ENCODE peak calls at places on chromosomes 11 and 22, in seven cellular contexts. J is skeletal muscle cell; H is left ventricle myocardium superior; B is activated T-helper 1 cell treated with Interleukin-2 at 50 U/mL for 16 hours; W is NK-92 treated with Interleukin-12 subunit alpha and Interleukin-12 subunit beta, amount 100 ng/mL, for 24 hours; Z is EH; K is GM12865. R is an unnamed sample.

GRCh38 chr11:10858505-10859360 is 880 bp upstream of the ZBED5 start:
- DNase-seq in J (no peak), W (peak; percentile 50), K (peak; percentile 59), B (peak; percentile 22), Z (peak; percentile 73), H (peak; percentile 83), R (peak; percentile 42)

GRCh38 chr11:126303623-126304456 is at the start of gene DCPS:
- DNase-seq in W (peak; percentile 71), K (peak; percentile 94), Z (peak; percentile 92), H (peak; percentile 96), B (peak; percentile 81), J (peak; percentile 71), R (peak; percentile 86)

GRCh38 chr11:70296681-70297080 is 26.2 kb downstream of the PPFIA1 start:
- DNase-seq in W (no peak), Z (peak; percentile 37), J (no peak), H (no peak), B (no peak), K (no peak), R (no peak)

GRCh38 chr11:128711136-128711535 is 17.3 kb downstream of the FLI1 start:
- DNase-seq in J (no peak), W (no peak), B (no peak), K (no peak), Z (peak; percentile 82), H (no peak), R (no peak)

GRCh38 chr11:66136752-66137123 is 66.7 kb downstream of the PACS1 start:
- DNase-seq in K (peak; percentile 81), W (no peak), H (no peak), B (no peak), Z (peak; percentile 65), J (peak; percentile 31), R (peak; percentile 34)

GRCh38 chr11:34359548-34359891 is 1.7 kb upstream of the ABTB2 start:
- DNase-seq in W (no peak), B (no peak), H (no peak), K (no peak), Z (no peak), J (no peak), R (no peak)

GRCh38 chr22:35312198-35313059 is 12.7 kb downstream of the TOM1 start:
- DNase-seq in B (no peak), Z (peak; percentile 86), H (peak; percentile 67), K (peak; percentile 58), J (no peak), W (no peak), R (peak; percentile 7)

GRCh38 chr11:7512525-7513209 is 1.1 kb upstream of the PPFIBP2 start:
- DNase-seq in B (no peak), H (peak; percentile 90), W (no peak), J (no peak), K (peak; percentile 92), Z (peak; percentile 41), R (no peak)

GRCh38 chr11:62149986-62150886 is 26.4 kb downstream of the INCENP start:
- DNase-seq in Z (no peak), W (no peak), J (no peak), H (no peak), B (no peak), K (no peak), R (no peak)

GRCh38 chr11:36672815-36673450 is 74.9 kb upstream of the RAG2 start:
- DNase-seq in Z (peak; percentile 62), H (no peak), K (peak; percentile 55), J (peak; percentile 3), B (no peak), W (no peak), R (peak; percentile 49)

GRCh38 chr11:111185259-111185658 is 60.3 kb upstream of the POU2AF2 start:
- DNase-seq in H (no peak), J (peak; percentile 7), Z (peak; percentile 74), B (no peak), K (no peak), W (no peak), R (no peak)

GRCh38 chr11:107044503-107044902 is 26.2 kb upstream of the GUCY1A2 start:
- DNase-seq in H (no peak), J (no peak), Z (no peak), W (no peak), K (no peak), B (no peak), R (no peak)

GRCh38 chr11:76910620-76911414 is 50.1 kb downstream of the ACER3 start:
- DNase-seq in W (no peak), J (peak; percentile 14), K (no peak), Z (peak; percentile 24), H (peak; percentile 39), B (no peak), R (no peak)

GRCh38 chr22:21043856-21044535 is 1.8 kb upstream of the LRRC74B start:
- DNase-seq in B (no peak), K (no peak), H (no peak), W (no peak), J (no peak), Z (no peak), R (no peak)

GRCh38 chr22:38745676-38746460 is 9.9 kb downstream of the SUN2 start:
- DNase-seq in Z (no peak), H (peak; percentile 15), W (no peak), K (no peak), B (no peak), J (no peak), R (no peak)

GRCh38 chr11:13386567-13386966 is 76.5 kb downstream of the BTBD10 start:
- DNase-seq in H (no peak), W (no peak), B (no peak), J (no peak), K (no peak), Z (no peak), R (no peak)

GRCh38 chr22:20424553-20424936 is 13.1 kb downstream of the SCARF2 start:
- DNase-seq in Z (no peak), W (no peak), B (no peak), J (no peak), K (no peak), H (no peak), R (no peak)

GRCh38 chr11:115500547-115501503 is 3.4 kb downstream of the CADM1 start:
- DNase-seq in K (no peak), W (no peak), B (no peak), J (no peak), H (no peak), Z (no peak), R (no peak)

GRCh38 chr11:17608830-17609229 is 61.8 kb downstream of the OTOG start:
- DNase-seq in W (no peak), H (no peak), J (no peak), Z (no peak), B (no peak), K (no peak), R (no peak)

GRCh38 chr22:42977574-42977973 is 37.4 kb downstream of the PACSIN2 start:
- DNase-seq in J (no peak), K (no peak), H (no peak), W (no peak), Z (no peak), B (no peak), R (no peak)

GRCh38 chr11:113373981-113374560 is 13.5 kb upstream of the ANKK1 start:
- DNase-seq in H (no peak), B (no peak), K (no peak), Z (no peak), J (no peak), W (no peak), R (no peak)

GRCh38 chr11:22343411-22344032 is 5.3 kb downstream of the SLC17A6 start:
- DNase-seq in H (no peak), J (no peak), K (no peak), W (no peak), Z (no peak), B (no peak), R (no peak)